ENCODE peak calls at places on chromosomes 7 and 10, in six cellular contexts. One of them, this sample, is unnamed.

GRCh38 chr10:71092812-71093391 is 119.5 kb upstream of the UNC5B start:
- DNase-seq in IMR-90: no peak
- DNase-seq in heart left ventricle: no peak
- DNase-seq in ovary: no peak
- DNase-seq in uterus: no peak
- DNase-seq in endothelial cell of umbilical vein: no peak
- DNase-seq in this sample: no peak

GRCh38 chr10:72261323-72262018 is 12.3 kb upstream of the DDIT4 start:
- DNase-seq in ovary: no peak
- DNase-seq in uterus: no peak
- DNase-seq in endothelial cell of umbilical vein: peak
- DNase-seq in IMR-90: no peak
- DNase-seq in heart left ventricle: no peak
- DNase-seq in this sample: no peak

GRCh38 chr10:131690805-131691239 is 210.0 kb upstream of the PPP2R2D start:
- DNase-seq in IMR-90: no peak
- DNase-seq in ovary: no peak
- DNase-seq in uterus: no peak
- DNase-seq in heart left ventricle: no peak
- DNase-seq in endothelial cell of umbilical vein: no peak
- DNase-seq in this sample: no peak

GRCh38 chr7:151099486-151100211 is 13.4 kb downstream of the AGAP3 start:
- DNase-seq in IMR-90: no peak
- DNase-seq in uterus: no peak
- DNase-seq in endothelial cell of umbilical vein: no peak
- DNase-seq in ovary: no peak
- DNase-seq in heart left ventricle: no peak
- DNase-seq in this sample: no peak

GRCh38 chr7:21383217-21383832 is 44.6 kb upstream of the SP4 start:
- DNase-seq in IMR-90: no peak
- DNase-seq in heart left ventricle: no peak
- DNase-seq in uterus: no peak
- DNase-seq in endothelial cell of umbilical vein: no peak
- DNase-seq in ovary: no peak
- DNase-seq in this sample: no peak

GRCh38 chr7:127251458-127252379 is 1.0 kb downstream of the GRM8 start:
- DNase-seq in IMR-90: no peak
- DNase-seq in ovary: peak
- DNase-seq in heart left ventricle: no peak
- DNase-seq in endothelial cell of umbilical vein: no peak
- DNase-seq in uterus: no peak
- DNase-seq in this sample: peak

GRCh38 chr10:108241166-108241565 is 1076.7 kb upstream of the SORCS1 start:
- DNase-seq in heart left ventricle: no peak
- DNase-seq in uterus: no peak
- DNase-seq in IMR-90: no peak
- DNase-seq in ovary: no peak
- DNase-seq in endothelial cell of umbilical vein: no peak
- DNase-seq in this sample: no peak

GRCh38 chr7:24727165-24728120 is 29.8 kb downstream of the GSDME start:
- DNase-seq in uterus: peak
- DNase-seq in ovary: no peak
- DNase-seq in endothelial cell of umbilical vein: no peak
- DNase-seq in IMR-90: no peak
- DNase-seq in heart left ventricle: no peak
- DNase-seq in this sample: no peak

GRCh38 chr10:8060010-8060703 is 5.7 kb downstream of the GATA3 start:
- DNase-seq in ovary: no peak
- DNase-seq in endothelial cell of umbilical vein: peak
- DNase-seq in uterus: no peak
- DNase-seq in IMR-90: peak
- DNase-seq in heart left ventricle: no peak
- DNase-seq in this sample: peak

GRCh38 chr7:122886357-122887081 is at the start of gene CADPS2:
- DNase-seq in heart left ventricle: peak
- DNase-seq in IMR-90: peak
- DNase-seq in ovary: peak
- DNase-seq in uterus: peak
- DNase-seq in endothelial cell of umbilical vein: peak
- DNase-seq in this sample: peak

DNA sequence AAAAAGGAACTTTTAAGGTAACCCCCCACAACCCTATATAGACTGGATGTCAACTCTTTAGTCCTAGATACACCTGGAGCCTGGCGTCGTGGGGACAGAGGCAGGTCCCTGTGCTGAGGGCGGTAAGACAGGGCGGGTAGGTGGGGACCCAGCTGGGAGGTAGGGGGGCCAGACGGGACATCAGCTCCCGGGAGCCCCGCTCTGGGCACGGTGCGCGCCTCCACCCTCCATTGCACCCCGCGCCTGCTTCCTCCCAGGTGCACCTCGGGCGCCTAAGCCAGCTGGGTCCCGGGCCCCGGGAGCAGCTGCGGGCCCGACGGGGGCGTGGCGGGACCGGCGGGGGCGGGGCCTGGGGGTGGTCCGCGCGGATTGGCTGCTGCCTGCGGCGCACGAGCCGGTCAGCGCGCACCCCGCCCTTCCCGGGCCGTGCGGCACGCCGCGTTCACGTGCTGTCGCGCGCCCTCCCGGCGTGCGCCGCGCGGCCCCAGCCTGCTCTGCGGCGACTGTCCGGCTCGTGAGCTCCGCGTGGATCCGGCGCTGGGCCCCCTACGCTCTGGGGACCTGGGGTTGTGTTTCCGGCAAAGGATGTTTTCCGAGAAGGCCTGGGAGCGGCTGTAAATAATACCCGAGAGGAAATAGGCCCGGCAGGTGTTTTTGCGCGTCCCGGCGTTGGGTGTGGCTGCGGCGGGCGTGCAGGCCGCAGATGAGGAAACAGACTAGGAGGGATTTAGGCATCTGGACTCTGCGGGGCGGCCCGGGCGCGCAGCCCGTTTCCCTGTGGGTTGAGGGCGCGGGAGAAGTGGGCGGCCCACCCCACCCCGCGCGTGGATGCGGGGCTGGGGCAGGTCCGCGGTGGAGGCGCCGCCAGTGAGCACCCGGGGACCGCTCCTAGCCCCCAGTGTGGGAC is 39.1 kb upstream of the PFKFB3 start:
- DNase-seq in uterus: peak
- DNase-seq in IMR-90: peak
- DNase-seq in endothelial cell of umbilical vein: peak
- DNase-seq in ovary: peak
- DNase-seq in heart left ventricle: peak
- DNase-seq in this sample: peak
- TF ChIP-seq POLR2A in uterus: peak
- TF ChIP-seq POLR2A in IMR-90: peak
- TF ChIP-seq POLR2A in endothelial cell of umbilical vein: peak
- TF ChIP-seq POLR2A in ovary: peak
- TF ChIP-seq POLR2A in heart left ventricle: no peak
- TF ChIP-seq POLR2A in this sample: peak

GRCh38 chr7:27239780-27240731 is 2.5 kb upstream of the EVX1 start:
- DNase-seq in heart left ventricle: no peak
- DNase-seq in IMR-90: no peak
- DNase-seq in uterus: no peak
- DNase-seq in endothelial cell of umbilical vein: no peak
- DNase-seq in ovary: no peak
- DNase-seq in this sample: no peak

GRCh38 chr7:27238979-27239779 is 3.4 kb upstream of the EVX1 start:
- DNase-seq in heart left ventricle: no peak
- DNase-seq in IMR-90: no peak
- DNase-seq in uterus: no peak
- DNase-seq in ovary: no peak
- DNase-seq in endothelial cell of umbilical vein: no peak
- DNase-seq in this sample: no peak

GRCh38 chr7:27237735-27238334 is 4.8 kb upstream of the EVX1 start:
- DNase-seq in endothelial cell of umbilical vein: no peak
- DNase-seq in uterus: no peak
- DNase-seq in ovary: no peak
- DNase-seq in IMR-90: peak
- DNase-seq in heart left ventricle: no peak
- DNase-seq in this sample: no peak

GRCh38 chr7:27235387-27236052 is 7.1 kb upstream of the EVX1 start:
- DNase-seq in ovary: no peak
- DNase-seq in uterus: peak
- DNase-seq in endothelial cell of umbilical vein: no peak
- DNase-seq in IMR-90: no peak
- DNase-seq in heart left ventricle: no peak
- DNase-seq in this sample: no peak

DNA sequence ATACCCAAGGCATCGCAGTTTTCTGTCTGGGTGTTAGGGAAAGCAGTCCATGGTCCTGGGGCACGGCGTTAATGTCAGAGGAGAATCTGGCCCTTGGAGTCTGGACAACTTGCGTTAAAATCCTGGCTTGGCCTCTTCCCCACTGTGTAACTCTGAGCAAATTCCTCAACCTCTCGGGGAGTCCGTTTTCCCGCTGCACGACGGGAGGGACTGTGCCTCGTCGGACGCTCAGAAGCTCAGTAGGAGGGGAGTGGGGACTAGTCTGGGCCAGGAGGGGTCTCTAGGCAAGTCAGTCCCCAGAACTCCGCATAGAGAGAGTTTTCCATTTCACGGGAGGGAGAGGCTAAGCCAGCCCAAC is 6.6 kb upstream of the EVX1 start:
- DNase-seq in uterus: no peak
- DNase-seq in IMR-90: no peak
- DNase-seq in heart left ventricle: no peak
- DNase-seq in endothelial cell of umbilical vein: no peak
- DNase-seq in ovary: no peak
- DNase-seq in this sample: no peak
- H3K4me3 ChIP-seq in uterus: no peak
- H3K4me3 ChIP-seq in IMR-90: no peak
- H3K4me3 ChIP-seq in heart left ventricle: peak
- H3K4me3 ChIP-seq in endothelial cell of umbilical vein: no peak
- H3K4me3 ChIP-seq in ovary: no peak
- H3K4me3 ChIP-seq in this sample: peak

GRCh38 chr10:84179059-84179710 is 5.6 kb downstream of the GPR15LG start:
- DNase-seq in endothelial cell of umbilical vein: no peak
- DNase-seq in ovary: no peak
- DNase-seq in uterus: no peak
- DNase-seq in IMR-90: peak
- DNase-seq in heart left ventricle: no peak
- DNase-seq in this sample: peak
- TF ChIP-seq CTCF in endothelial cell of umbilical vein: no peak
- TF ChIP-seq CTCF in ovary: no peak
- TF ChIP-seq CTCF in uterus: no peak
- TF ChIP-seq CTCF in IMR-90: no peak
- TF ChIP-seq CTCF in heart left ventricle: no peak
- TF ChIP-seq CTCF in this sample: no peak

GRCh38 chr7:5693529-5693928 is 87.9 kb downstream of the RNF216 start:
- DNase-seq in ovary: no peak
- DNase-seq in IMR-90: peak
- DNase-seq in heart left ventricle: peak
- DNase-seq in uterus: no peak
- DNase-seq in endothelial cell of umbilical vein: peak
- DNase-seq in this sample: peak
- TF ChIP-seq POLR2A in ovary: no peak
- TF ChIP-seq POLR2A in IMR-90: no peak
- TF ChIP-seq POLR2A in heart left ventricle: no peak
- TF ChIP-seq POLR2A in uterus: peak
- TF ChIP-seq POLR2A in endothelial cell of umbilical vein: no peak
- TF ChIP-seq POLR2A in this sample: no peak

GRCh38 chr7:296546-296945 is 6.6 kb downstream of the FOXL3 start:
- DNase-seq in uterus: no peak
- DNase-seq in endothelial cell of umbilical vein: no peak
- DNase-seq in heart left ventricle: no peak
- DNase-seq in ovary: no peak
- DNase-seq in IMR-90: no peak
- DNase-seq in this sample: peak
- H3K4me3 ChIP-seq in uterus: no peak
- H3K4me3 ChIP-seq in endothelial cell of umbilical vein: no peak
- H3K4me3 ChIP-seq in heart left ventricle: no peak
- H3K4me3 ChIP-seq in ovary: no peak
- H3K4me3 ChIP-seq in IMR-90: no peak
- H3K4me3 ChIP-seq in this sample: no peak

GRCh38 chr10:86330778-86331763 is 35.5 kb downstream of the GRID1 start:
- DNase-seq in heart left ventricle: no peak
- DNase-seq in uterus: no peak
- DNase-seq in ovary: no peak
- DNase-seq in endothelial cell of umbilical vein: no peak
- DNase-seq in IMR-90: no peak
- DNase-seq in this sample: no peak
- TF ChIP-seq CTCF in heart left ventricle: no peak
- TF ChIP-seq CTCF in uterus: no peak
- TF ChIP-seq CTCF in ovary: no peak
- TF ChIP-seq CTCF in endothelial cell of umbilical vein: no peak
- TF ChIP-seq CTCF in IMR-90: no peak
- TF ChIP-seq CTCF in this sample: no peak

GRCh38 chr7:44531421-44532380 is 9.4 kb downstream of the NPC1L1 start:
- DNase-seq in ovary: no peak
- DNase-seq in uterus: no peak
- DNase-seq in heart left ventricle: no peak
- DNase-seq in IMR-90: no peak
- DNase-seq in endothelial cell of umbilical vein: no peak
- DNase-seq in this sample: no peak
- TF ChIP-seq POLR2A in ovary: no peak
- TF ChIP-seq POLR2A in uterus: no peak
- TF ChIP-seq POLR2A in heart left ventricle: no peak
- TF ChIP-seq POLR2A in IMR-90: no peak
- TF ChIP-seq POLR2A in endothelial cell of umbilical vein: no peak
- TF ChIP-seq POLR2A in this sample: no peak

DNA sequence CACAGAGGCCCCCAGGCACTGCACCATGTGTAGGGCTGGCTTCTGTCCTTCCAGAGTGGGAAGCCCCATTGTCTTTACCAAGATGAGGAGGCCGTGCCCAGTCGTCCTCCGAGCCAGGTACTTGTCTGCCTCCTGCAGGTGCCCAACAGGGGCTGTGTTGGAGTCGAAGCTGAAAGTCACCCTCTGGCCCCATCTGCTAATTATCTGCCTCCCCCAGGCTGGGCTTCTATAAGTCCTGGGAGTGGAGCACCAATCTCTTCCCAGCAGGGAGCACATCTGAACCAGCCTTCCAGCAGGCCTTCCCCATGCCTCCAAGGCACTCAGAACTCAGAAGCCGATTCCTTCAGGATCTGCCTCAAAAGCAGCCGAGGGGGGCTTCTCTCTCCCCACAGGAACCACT is 11.6 kb upstream of the CHST15 start:
- DNase-seq in endothelial cell of umbilical vein: no peak
- DNase-seq in ovary: peak
- DNase-seq in heart left ventricle: no peak
- DNase-seq in uterus: no peak
- DNase-seq in IMR-90: no peak
- DNase-seq in this sample: no peak
- H3K4me3 ChIP-seq in endothelial cell of umbilical vein: no peak
- H3K4me3 ChIP-seq in ovary: no peak
- H3K4me3 ChIP-seq in heart left ventricle: no peak
- H3K4me3 ChIP-seq in uterus: no peak
- H3K4me3 ChIP-seq in IMR-90: no peak
- H3K4me3 ChIP-seq in this sample: no peak

DNA sequence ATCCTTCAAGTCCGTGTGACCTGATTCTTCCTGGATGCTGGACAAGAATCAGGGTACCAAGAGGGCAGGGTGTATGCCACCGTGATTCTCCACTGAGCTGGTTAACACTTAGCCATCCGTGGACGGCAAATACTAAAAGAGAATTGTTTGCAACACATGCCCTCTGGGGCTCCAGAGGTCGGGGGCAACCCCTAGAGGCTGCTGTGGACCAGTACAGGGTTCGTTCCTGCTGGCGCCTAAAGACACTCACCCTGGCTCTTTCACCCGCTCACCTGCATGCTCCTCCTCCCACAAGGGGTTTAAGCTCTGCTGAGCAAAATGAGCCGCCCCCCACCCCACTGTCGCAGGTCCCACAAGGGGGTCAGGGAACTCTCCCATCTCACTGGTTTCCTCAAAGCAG is 148.7 kb upstream of the ITGB1 start:
- DNase-seq in uterus: no peak
- DNase-seq in ovary: no peak
- DNase-seq in heart left ventricle: no peak
- DNase-seq in endothelial cell of umbilical vein: no peak
- DNase-seq in IMR-90: no peak
- DNase-seq in this sample: no peak
- TF ChIP-seq CTCF in uterus: no peak
- TF ChIP-seq CTCF in ovary: no peak
- TF ChIP-seq CTCF in heart left ventricle: no peak
- TF ChIP-seq CTCF in endothelial cell of umbilical vein: no peak
- TF ChIP-seq CTCF in IMR-90: no peak
- TF ChIP-seq CTCF in this sample: no peak

This sample was measured in Peyer's patch.